ENCODE peak calls at places on chromosomes 5 and 9, in eight cellular contexts. P, S, O, I, J, D, H and W are unnamed samples.

GRCh38 chr5:74243634-74244033 is 396.9 kb downstream of the ENC1 start:
- DNase-seq in P (no peak), S (peak; percentile 80), O (no peak), I (peak; percentile 36), J (no peak), D (no peak), H (peak; percentile 38), W (no peak)

GRCh38 chr9:38339496-38339895 is 53.0 kb upstream of the ALDH1B1 start:
- DNase-seq in P (no peak), S (no peak), O (no peak), I (peak; percentile 10), J (no peak), D (no peak), H (peak; percentile 78), W (no peak)

GRCh38 chr5:39892708-39893107 is 467.9 kb upstream of the DAB2 start:
- DNase-seq in P (no peak), S (peak; percentile 62), O (no peak), I (peak; percentile 69), J (no peak), D (no peak), H (peak; percentile 14), W (no peak)

GRCh38 chr5:69341520-69342161 is 9.0 kb upstream of the CCDC125 start:
- DNase-seq in P (no peak), S (peak; percentile 31), O (no peak), I (no peak), J (no peak), D (no peak), H (no peak), W (no peak)

GRCh38 chr9:6566409-6567139 is 79.0 kb downstream of the GLDC start:
- DNase-seq in P (peak; percentile 27), S (peak; percentile 98), O (no peak), I (peak; percentile 98), J (no peak), D (no peak), H (peak; percentile 94), W (no peak)

GRCh38 chr9:16825971-16826370 is 44.5 kb downstream of the BNC2 start:
- DNase-seq in P (no peak), S (peak; percentile 84), O (no peak), I (peak; percentile 94), J (no peak), D (no peak), H (peak; percentile 57), W (peak; percentile 62)

GRCh38 chr5:97077246-97077645 is 65.2 kb downstream of the LIX1 start:
- DNase-seq in P (no peak), S (no peak), O (no peak), I (no peak), J (no peak), D (no peak), H (no peak), W (no peak)

GRCh38 chr9:23702311-23702922 is 123.6 kb downstream of the ELAVL2 start:
- DNase-seq in P (no peak), S (no peak), O (no peak), I (no peak), J (no peak), D (no peak), H (no peak), W (no peak)

GRCh38 chr9:137190315-137190853 is 1.9 kb downstream of the SSNA1 start:
- DNase-seq in P (no peak), S (no peak), O (no peak), I (no peak), J (no peak), D (no peak), H (no peak), W (no peak)

GRCh38 chr5:88119535-88119934 is 149.1 kb downstream of the TMEM161B start:
- DNase-seq in P (no peak), S (no peak), O (no peak), I (no peak), J (no peak), D (no peak), H (no peak), W (no peak)

GRCh38 chr9:120893585-120893857 is 16.5 kb upstream of the PHF19 start:
- DNase-seq in P (no peak), S (no peak), O (no peak), I (no peak), J (no peak), D (no peak), H (no peak), W (no peak)

GRCh38 chr9:5489630-5490484 is 20.5 kb upstream of the PDCD1LG2 start:
- DNase-seq in P (no peak), S (no peak), O (no peak), I (no peak), J (no peak), D (no peak), H (no peak), W (no peak)

GRCh38 chr9:93004561-93004960 is 53.9 kb upstream of the SUSD3 start:
- DNase-seq in P (no peak), S (no peak), O (no peak), I (no peak), J (no peak), D (no peak), H (no peak), W (no peak)

GRCh38 chr5:89097103-89097502 is 214.1 kb upstream of the MEF2C start:
- DNase-seq in P (no peak), S (no peak), O (no peak), I (no peak), J (no peak), D (no peak), H (no peak), W (no peak)

GRCh38 chr5:157915638-157916037 is 56.7 kb upstream of the CLINT1 start:
- DNase-seq in P (no peak), S (no peak), O (no peak), I (peak; percentile 33), J (peak; percentile 19), D (no peak), H (peak; percentile 90), W (no peak)